ENCODE peak calls at places on chromosomes 4 and X, in eight cellular contexts. J is AML-193; L is Karpas-422; W is AG09309; I is iPS-NIHi11; B is dermis microvascular lymphatic vessel endothelial cell; N is stimulated activated CD4-positive, alpha-beta T cell treated with anti-CD3 and anti-CD28 coated beads, Interleukin-1b, Interleukin-23, amount 100 ng/mL, for 48 hours; U is hepatocyte. A is an unnamed sample.

GRCh38 chrX:13180807-13181206 is 136.4 kb upstream of the FAM9C start:
- DNase-seq in J (no peak), L (no peak), W (peak), I (no peak), B (peak), N (no peak), U (no peak), A (peak)

GRCh38 chr4:114272226-114272625 is 292.8 kb upstream of the ARSJ start:
- DNase-seq in J (no peak), L (no peak), W (peak), I (no peak), B (no peak), N (no peak), U (peak), A (peak)

GRCh38 chrX:119272882-119273806 is 37.1 kb downstream of the PGRMC1 start:
- DNase-seq in J (no peak), L (no peak), W (no peak), I (peak), B (no peak), N (peak), U (peak), A (peak)

GRCh38 chr4:54495091-54495490 is 162.7 kb upstream of the KIT start:
- DNase-seq in J (no peak), L (no peak), W (no peak), I (no peak), B (no peak), N (no peak), U (no peak), A (no peak)

GRCh38 chr4:1045193-1045594 is 33.8 kb downstream of the FGFRL1 start:
- DNase-seq in J (no peak), L (no peak), W (no peak), I (no peak), B (no peak), N (no peak), U (no peak), A (no peak)

GRCh38 chr4:48899950-48900349 is 6.6 kb downstream of the OCIAD2 start:
- DNase-seq in J (no peak), L (no peak), W (no peak), I (no peak), B (no peak), N (no peak), U (no peak), A (no peak)

GRCh38 chr4:146442801-146443200 is 78.9 kb downstream of the SLC10A7 start:
- DNase-seq in J (no peak), L (no peak), W (peak), I (no peak), B (no peak), N (no peak), U (no peak), A (no peak)

GRCh38 chrX:9416562-9417319 is 48.1 kb upstream of the TBL1X start:
- DNase-seq in J (no peak), L (no peak), W (peak), I (no peak), B (no peak), N (no peak), U (no peak), A (no peak)

GRCh38 chr4:169756971-169757574 is 671 bp downstream of the HPF1 start:
- DNase-seq in J (peak), L (peak), W (no peak), I (no peak), B (no peak), N (no peak), U (no peak), A (no peak)

GRCh38 chr4:65865489-65865888 is 195.2 kb upstream of the EPHA5 start:
- DNase-seq in J (peak), L (no peak), W (no peak), I (peak), B (no peak), N (no peak), U (peak), A (no peak)

GRCh38 chrX:153651540-153652079 is 4.6 kb downstream of the DUSP9 start:
- DNase-seq in J (peak), L (peak), W (no peak), I (no peak), B (no peak), N (no peak), U (no peak), A (no peak)

GRCh38 chrX:71911023-71911730 is 532 bp downstream of the NHSL2 start:
- DNase-seq in J (no peak), L (no peak), W (no peak), I (peak), B (no peak), N (peak), U (peak), A (peak)

GRCh38 chr4:158442736-158443135 is 78.9 kb upstream of the RXFP1 start:
- DNase-seq in J (no peak), L (no peak), W (no peak), I (no peak), B (no peak), N (no peak), U (no peak), A (no peak)

GRCh38 chr4:169263791-169264392 is 6.9 kb downstream of the SH3RF1 start:
- DNase-seq in J (no peak), L (no peak), W (no peak), I (no peak), B (no peak), N (no peak), U (no peak), A (no peak)

GRCh38 chr4:21769404-21770147 is 179.0 kb downstream of the KCNIP4 start:
- DNase-seq in J (no peak), L (no peak), W (peak), I (no peak), B (no peak), N (no peak), U (no peak), A (peak)

GRCh38 chrX:135484636-135485289 is 35.7 kb upstream of the INTS6L start:
- DNase-seq in J (peak), L (peak), W (peak), I (peak), B (peak), N (no peak), U (peak), A (peak)

A was measured in kidney glomerular epithelial cell.